ENCODE peak calls at places on chromosomes 4 and X, in five cellular contexts. J, Z, G, A and T are unnamed samples.

GRCh38 chr4:154911097-154911496 is 130.0 kb downstream of the RBM46 start:
- DNase-seq in G (peak), J (no peak), A (no peak), Z (no peak), T (no peak)

GRCh38 chr4:1571986-1572385 is 112.1 kb downstream of the FAM53A start:
- DNase-seq in A (no peak), J (no peak), Z (no peak), G (no peak), T (peak)

GRCh38 chrX:154738013-154738738 is 12.7 kb downstream of the GAB3 start:
- DNase-seq in Z (no peak), G (peak), A (no peak), J (no peak), T (peak)

GRCh38 chrX:40106677-40107290 is 9.0 kb upstream of the BCOR start:
- DNase-seq in Z (no peak), J (no peak), A (no peak), G (no peak), T (no peak)

GRCh38 chr4:118817178-118817930 is 18.6 kb downstream of the SEC24D start:
- DNase-seq in J (no peak), G (no peak), A (no peak), Z (no peak), T (no peak)

GRCh38 chr4:108175966-108176365 is 7.2 kb upstream of the LEF1 start:
- DNase-seq in Z (no peak), G (no peak), A (no peak), J (no peak), T (no peak)

GRCh38 chr4:116925900-116926457 is 159.4 kb downstream of the TRAM1L1 start:
- DNase-seq in Z (peak), G (no peak), J (no peak), A (no peak), T (peak)

GRCh38 chr4:67922697-67923096 is 38.9 kb upstream of the TMPRSS11D start:
- DNase-seq in A (no peak), G (no peak), J (no peak), Z (no peak), T (no peak)

GRCh38 chrX:19824603-19825002 is 62.8 kb downstream of the SH3KBP1 start:
- DNase-seq in Z (no peak), G (no peak), A (no peak), J (no peak), T (no peak)

GRCh38 chr4:122873752-122874151 is 47.1 kb downstream of the FGF2 start:
- DNase-seq in A (peak), J (peak), Z (no peak), G (no peak), T (no peak)

GRCh38 chrX:131066237-131066636 is 8.1 kb downstream of the ARHGAP36 start:
- DNase-seq in G (no peak), A (no peak), Z (no peak), J (no peak), T (no peak)

GRCh38 chrX:68420559-68420958 is 12.7 kb downstream of the OPHN1 start:
- DNase-seq in A (no peak), J (no peak), Z (no peak), G (peak), T (no peak)

GRCh38 chrX:41384041-41384705 is 50.2 kb downstream of the DDX3X start:
- DNase-seq in A (peak), J (peak), G (peak), Z (peak), T (peak)

GRCh38 chr4:2932951-2933565 is 30.1 kb downstream of the NOP14 start:
- DNase-seq in A (no peak), J (no peak), G (no peak), Z (no peak), T (no peak)

GRCh38 chr4:104263100-104263499 is 231.6 kb downstream of the CXXC4 start:
- DNase-seq in J (no peak), G (no peak), Z (no peak), A (no peak), T (no peak)

GRCh38 chr4:184826315-184827266 is 823 bp upstream of the ACSL1 start:
- DNase-seq in A (no peak), G (peak), Z (no peak), J (no peak), T (peak)

GRCh38 chrX:18354369-18355329 is at the start of gene SCML2:
- DNase-seq in A (no peak), G (peak), Z (peak), J (no peak), T (peak)

GRCh38 chr4:176002007-176002623 is 63.5 kb upstream of the WDR17 start:
- DNase-seq in G (peak), A (no peak), Z (peak), J (peak), T (peak)

GRCh38 chr4:138507527-138507926 is 265.4 kb upstream of the SLC7A11 start:
- DNase-seq in Z (no peak), J (no peak), G (peak), A (no peak), T (no peak)

GRCh38 chr4:113162089-113162488 is 112.6 kb downstream of the ANK2 start:
- DNase-seq in G (no peak), A (no peak), Z (no peak), J (no peak), T (no peak)

GRCh38 chrX:134512566-134512965 is 52.6 kb downstream of the HPRT1 start:
- DNase-seq in G (peak), A (no peak), Z (no peak), J (peak), T (no peak)

GRCh38 chr4:77777135-77777777 is 41.9 kb downstream of the CNOT6L start:
- DNase-seq in Z (no peak), J (no peak), A (no peak), G (peak), T (no peak)

GRCh38 chrX:44244008-44244407 is 99.5 kb downstream of the EFHC2 start:
- DNase-seq in A (peak), Z (peak), G (peak), J (peak), T (no peak)